ENCODE peak calls at places on chromosome 1, in seven cellular contexts. One of them, this sample, is unnamed.

GRCh38 chr1:241606544-241606943 is 33.6 kb downstream of the CHML start:
- DNase-seq in stimulated activated CD4-positive, alpha-beta T cell treated with anti-CD3 and anti-CD28 coated beads, TNF-alpha, amount 100 ng/mL, for 1 hour: no peak
- DNase-seq in activated T-helper 1 cell treated with anti-CD3 and anti-CD28 coated beads, Interleukin-12 subunit alpha, Interleukin-12 subunit beta, Interleukin-2, Interleukin-4 antibody, amounts not matched to agents 30 ng/mL and 10 ng/mL and 1 ng/mL, durations not matched to agents 14 hours and 24 hours and 36 hours: no peak
- DNase-seq in HT1080: peak
- DNase-seq in CMK: no peak
- DNase-seq in EL: peak
- DNase-seq in cardiac septum: no peak
- DNase-seq in this sample: no peak

GRCh38 chr1:119326251-119326650 is 42.3 kb upstream of the HAO2 start:
- DNase-seq in EL: no peak
- DNase-seq in HT1080: no peak
- DNase-seq in cardiac septum: no peak
- DNase-seq in CMK: no peak
- DNase-seq in stimulated activated CD4-positive, alpha-beta T cell treated with anti-CD3 and anti-CD28 coated beads, TNF-alpha, amount 100 ng/mL, for 1 hour: no peak
- DNase-seq in activated T-helper 1 cell treated with anti-CD3 and anti-CD28 coated beads, Interleukin-12 subunit alpha, Interleukin-12 subunit beta, Interleukin-2, Interleukin-4 antibody, amounts not matched to agents 30 ng/mL and 10 ng/mL and 1 ng/mL, durations not matched to agents 14 hours and 24 hours and 36 hours: no peak
- DNase-seq in this sample: no peak

GRCh38 chr1:100164226-100164625 is 13.8 kb downstream of the LRRC39 start:
- DNase-seq in activated T-helper 1 cell treated with anti-CD3 and anti-CD28 coated beads, Interleukin-12 subunit alpha, Interleukin-12 subunit beta, Interleukin-2, Interleukin-4 antibody, amounts not matched to agents 30 ng/mL and 10 ng/mL and 1 ng/mL, durations not matched to agents 14 hours and 24 hours and 36 hours: no peak
- DNase-seq in cardiac septum: no peak
- DNase-seq in HT1080: no peak
- DNase-seq in CMK: no peak
- DNase-seq in EL: no peak
- DNase-seq in stimulated activated CD4-positive, alpha-beta T cell treated with anti-CD3 and anti-CD28 coated beads, TNF-alpha, amount 100 ng/mL, for 1 hour: no peak
- DNase-seq in this sample: peak

GRCh38 chr1:16967095-16967567 is 13.3 kb downstream of the MFAP2 start:
- DNase-seq in activated T-helper 1 cell treated with anti-CD3 and anti-CD28 coated beads, Interleukin-12 subunit alpha, Interleukin-12 subunit beta, Interleukin-2, Interleukin-4 antibody, amounts not matched to agents 30 ng/mL and 10 ng/mL and 1 ng/mL, durations not matched to agents 14 hours and 24 hours and 36 hours: no peak
- DNase-seq in stimulated activated CD4-positive, alpha-beta T cell treated with anti-CD3 and anti-CD28 coated beads, TNF-alpha, amount 100 ng/mL, for 1 hour: no peak
- DNase-seq in EL: peak
- DNase-seq in CMK: no peak
- DNase-seq in cardiac septum: no peak
- DNase-seq in HT1080: peak
- DNase-seq in this sample: peak

GRCh38 chr1:199182151-199182843 is 543.5 kb downstream of the PTPRC start:
- DNase-seq in HT1080: no peak
- DNase-seq in stimulated activated CD4-positive, alpha-beta T cell treated with anti-CD3 and anti-CD28 coated beads, TNF-alpha, amount 100 ng/mL, for 1 hour: no peak
- DNase-seq in EL: no peak
- DNase-seq in activated T-helper 1 cell treated with anti-CD3 and anti-CD28 coated beads, Interleukin-12 subunit alpha, Interleukin-12 subunit beta, Interleukin-2, Interleukin-4 antibody, amounts not matched to agents 30 ng/mL and 10 ng/mL and 1 ng/mL, durations not matched to agents 14 hours and 24 hours and 36 hours: no peak
- DNase-seq in CMK: no peak
- DNase-seq in cardiac septum: no peak
- DNase-seq in this sample: peak

GRCh38 chr1:37481289-37482003 is 7.1 kb downstream of the ZC3H12A start:
- DNase-seq in EL: no peak
- DNase-seq in HT1080: no peak
- DNase-seq in stimulated activated CD4-positive, alpha-beta T cell treated with anti-CD3 and anti-CD28 coated beads, TNF-alpha, amount 100 ng/mL, for 1 hour: no peak
- DNase-seq in cardiac septum: no peak
- DNase-seq in activated T-helper 1 cell treated with anti-CD3 and anti-CD28 coated beads, Interleukin-12 subunit alpha, Interleukin-12 subunit beta, Interleukin-2, Interleukin-4 antibody, amounts not matched to agents 30 ng/mL and 10 ng/mL and 1 ng/mL, durations not matched to agents 14 hours and 24 hours and 36 hours: no peak
- DNase-seq in CMK: no peak
- DNase-seq in this sample: no peak

GRCh38 chr1:59871746-59872145 is 54.8 kb downstream of the CYP2J2 start:
- DNase-seq in HT1080: no peak
- DNase-seq in EL: no peak
- DNase-seq in activated T-helper 1 cell treated with anti-CD3 and anti-CD28 coated beads, Interleukin-12 subunit alpha, Interleukin-12 subunit beta, Interleukin-2, Interleukin-4 antibody, amounts not matched to agents 30 ng/mL and 10 ng/mL and 1 ng/mL, durations not matched to agents 14 hours and 24 hours and 36 hours: no peak
- DNase-seq in CMK: no peak
- DNase-seq in stimulated activated CD4-positive, alpha-beta T cell treated with anti-CD3 and anti-CD28 coated beads, TNF-alpha, amount 100 ng/mL, for 1 hour: no peak
- DNase-seq in cardiac septum: no peak
- DNase-seq in this sample: no peak

GRCh38 chr1:25932321-25932720 is 26.1 kb upstream of the STMN1 start:
- DNase-seq in HT1080: no peak
- DNase-seq in cardiac septum: no peak
- DNase-seq in stimulated activated CD4-positive, alpha-beta T cell treated with anti-CD3 and anti-CD28 coated beads, TNF-alpha, amount 100 ng/mL, for 1 hour: no peak
- DNase-seq in activated T-helper 1 cell treated with anti-CD3 and anti-CD28 coated beads, Interleukin-12 subunit alpha, Interleukin-12 subunit beta, Interleukin-2, Interleukin-4 antibody, amounts not matched to agents 30 ng/mL and 10 ng/mL and 1 ng/mL, durations not matched to agents 14 hours and 24 hours and 36 hours: no peak
- DNase-seq in CMK: no peak
- DNase-seq in EL: no peak
- DNase-seq in this sample: no peak

GRCh38 chr1:81574365-81574764 is 226.4 kb upstream of the ADGRL2 start:
- DNase-seq in activated T-helper 1 cell treated with anti-CD3 and anti-CD28 coated beads, Interleukin-12 subunit alpha, Interleukin-12 subunit beta, Interleukin-2, Interleukin-4 antibody, amounts not matched to agents 30 ng/mL and 10 ng/mL and 1 ng/mL, durations not matched to agents 14 hours and 24 hours and 36 hours: no peak
- DNase-seq in HT1080: no peak
- DNase-seq in CMK: no peak
- DNase-seq in cardiac septum: no peak
- DNase-seq in stimulated activated CD4-positive, alpha-beta T cell treated with anti-CD3 and anti-CD28 coated beads, TNF-alpha, amount 100 ng/mL, for 1 hour: no peak
- DNase-seq in EL: no peak
- DNase-seq in this sample: no peak

GRCh38 chr1:9275567-9276034 is 17.1 kb upstream of the SPSB1 start:
- DNase-seq in stimulated activated CD4-positive, alpha-beta T cell treated with anti-CD3 and anti-CD28 coated beads, TNF-alpha, amount 100 ng/mL, for 1 hour: peak
- DNase-seq in CMK: no peak
- DNase-seq in cardiac septum: no peak
- DNase-seq in HT1080: peak
- DNase-seq in activated T-helper 1 cell treated with anti-CD3 and anti-CD28 coated beads, Interleukin-12 subunit alpha, Interleukin-12 subunit beta, Interleukin-2, Interleukin-4 antibody, amounts not matched to agents 30 ng/mL and 10 ng/mL and 1 ng/mL, durations not matched to agents 14 hours and 24 hours and 36 hours: peak
- DNase-seq in EL: peak
- DNase-seq in this sample: peak

GRCh38 chr1:237655778-237656177 is 234.9 kb downstream of the ZP4 start:
- DNase-seq in CMK: no peak
- DNase-seq in HT1080: no peak
- DNase-seq in cardiac septum: no peak
- DNase-seq in activated T-helper 1 cell treated with anti-CD3 and anti-CD28 coated beads, Interleukin-12 subunit alpha, Interleukin-12 subunit beta, Interleukin-2, Interleukin-4 antibody, amounts not matched to agents 30 ng/mL and 10 ng/mL and 1 ng/mL, durations not matched to agents 14 hours and 24 hours and 36 hours: no peak
- DNase-seq in stimulated activated CD4-positive, alpha-beta T cell treated with anti-CD3 and anti-CD28 coated beads, TNF-alpha, amount 100 ng/mL, for 1 hour: no peak
- DNase-seq in EL: no peak
- DNase-seq in this sample: no peak